ENCODE peak calls at places on chromosomes 4 and X, in seven cellular contexts. One of them, this sample, is unnamed. For H3K9me3, the result is how much of the 10 kb centered on the place peaks cover.

GRCh38 chrX:13376857-13377441 is 57.1 kb upstream of the ATXN3L start:
- DNase-seq in K562: no peak
- DNase-seq in HCT116: no peak
- DNase-seq in adrenal gland: no peak
- DNase-seq in suprapubic skin: no peak
- DNase-seq in testis: no peak
- DNase-seq in stomach: no peak
- DNase-seq in this sample: no peak

GRCh38 chrX:108332281-108332680 is 105.9 kb downstream of the COL4A6 start:
- DNase-seq in K562: no peak
- DNase-seq in HCT116: no peak
- DNase-seq in adrenal gland: no peak
- DNase-seq in suprapubic skin: no peak
- DNase-seq in testis: no peak
- DNase-seq in stomach: no peak
- DNase-seq in this sample: no peak

GRCh38 chrX:133056341-133056740 is 40.6 kb downstream of the USP26 start:
- DNase-seq in K562: no peak
- DNase-seq in HCT116: no peak
- DNase-seq in adrenal gland: no peak
- DNase-seq in suprapubic skin: no peak
- DNase-seq in testis: no peak
- DNase-seq in stomach: no peak
- DNase-seq in this sample: no peak

GRCh38 chr4:2247128-2248043 is 5.5 kb upstream of the HAUS3 start:
- DNase-seq in K562: no peak
- DNase-seq in HCT116: no peak
- DNase-seq in adrenal gland: no peak
- DNase-seq in suprapubic skin: peak
- DNase-seq in testis: peak
- DNase-seq in stomach: peak
- DNase-seq in this sample: peak

GRCh38 chr4:65046496-65047101 is 623.7 kb downstream of the EPHA5 start:
- DNase-seq in K562: no peak
- DNase-seq in HCT116: no peak
- DNase-seq in adrenal gland: no peak
- DNase-seq in suprapubic skin: no peak
- DNase-seq in testis: no peak
- DNase-seq in stomach: no peak
- DNase-seq in this sample: no peak

GRCh38 chrX:17464196-17464595 is 89.2 kb downstream of the NHS start:
- DNase-seq in K562: no peak
- DNase-seq in HCT116: no peak
- DNase-seq in adrenal gland: no peak
- DNase-seq in suprapubic skin: no peak
- DNase-seq in testis: no peak
- DNase-seq in stomach: no peak
- DNase-seq in this sample: no peak

GRCh38 chr4:108954880-108955279 is 192.0 kb upstream of the ETNPPL start:
- DNase-seq in K562: peak
- DNase-seq in HCT116: no peak
- DNase-seq in adrenal gland: no peak
- DNase-seq in suprapubic skin: no peak
- DNase-seq in testis: no peak
- DNase-seq in stomach: no peak
- DNase-seq in this sample: no peak

GRCh38 chrX:71992711-71993110 is 82.1 kb downstream of the NHSL2 start:
- DNase-seq in K562: no peak
- DNase-seq in HCT116: no peak
- DNase-seq in adrenal gland: no peak
- DNase-seq in suprapubic skin: no peak
- DNase-seq in testis: no peak
- DNase-seq in stomach: no peak
- DNase-seq in this sample: no peak

GRCh38 chr4:78369691-78370090 is 181.9 kb upstream of the ANXA3 start:
- DNase-seq in K562: no peak
- DNase-seq in HCT116: no peak
- DNase-seq in adrenal gland: no peak
- DNase-seq in suprapubic skin: no peak
- DNase-seq in testis: no peak
- DNase-seq in stomach: no peak
- DNase-seq in this sample: no peak

GRCh38 chr4:3193531-3194203 is 55.3 kb upstream of the MSANTD1 start:
- DNase-seq in K562: no peak
- DNase-seq in HCT116: peak
- DNase-seq in adrenal gland: peak
- DNase-seq in suprapubic skin: no peak
- DNase-seq in testis: no peak
- DNase-seq in stomach: no peak
- DNase-seq in this sample: no peak

GRCh38 chr4:137393043-137393442 is 139.3 kb downstream of the PCDH18 start:
- DNase-seq in K562: no peak
- DNase-seq in HCT116: no peak
- DNase-seq in adrenal gland: peak
- DNase-seq in suprapubic skin: no peak
- DNase-seq in testis: peak
- DNase-seq in stomach: no peak
- DNase-seq in this sample: no peak

GRCh38 chr4:137390707-137391106 is 141.6 kb downstream of the PCDH18 start:
- DNase-seq in K562: no peak
- DNase-seq in HCT116: no peak
- DNase-seq in adrenal gland: no peak
- DNase-seq in suprapubic skin: no peak
- DNase-seq in testis: no peak
- DNase-seq in stomach: no peak
- DNase-seq in this sample: no peak

GRCh38 chr4:137390141-137390540 is 142.2 kb downstream of the PCDH18 start:
- DNase-seq in K562: no peak
- DNase-seq in HCT116: no peak
- DNase-seq in adrenal gland: no peak
- DNase-seq in suprapubic skin: no peak
- DNase-seq in testis: no peak
- DNase-seq in stomach: no peak
- DNase-seq in this sample: no peak

GRCh38 chr4:137394000-137394399 is 138.3 kb downstream of the PCDH18 start:
- DNase-seq in K562: no peak
- DNase-seq in HCT116: no peak
- DNase-seq in adrenal gland: no peak
- DNase-seq in suprapubic skin: no peak
- DNase-seq in testis: no peak
- DNase-seq in stomach: no peak
- DNase-seq in this sample: no peak
- H3K4me3 ChIP-seq in K562: no peak
- H3K4me3 ChIP-seq in HCT116: no peak
- H3K4me3 ChIP-seq in adrenal gland: no peak
- H3K4me3 ChIP-seq in suprapubic skin: no peak
- H3K4me3 ChIP-seq in testis: no peak
- H3K4me3 ChIP-seq in stomach: no peak
- H3K4me3 ChIP-seq in this sample: no peak

GRCh38 chr4:12173496-12173895 is 744.8 kb upstream of the HS3ST1 start:
- DNase-seq in K562: no peak
- DNase-seq in HCT116: no peak
- DNase-seq in adrenal gland: no peak
- DNase-seq in suprapubic skin: no peak
- DNase-seq in testis: no peak
- DNase-seq in stomach: no peak
- DNase-seq in this sample: no peak
- H3K9me3 ChIP-seq in K562: under half
- H3K9me3 ChIP-seq in HCT116: under half
- H3K9me3 ChIP-seq in adrenal gland: under half
- H3K9me3 ChIP-seq in suprapubic skin: under half
- H3K9me3 ChIP-seq in testis: under half
- H3K9me3 ChIP-seq in stomach: under half
- H3K9me3 ChIP-seq in this sample: under half

GRCh38 chr4:140150886-140151699 is 2.9 kb downstream of the MAML3 start:
- DNase-seq in K562: peak
- DNase-seq in HCT116: peak
- DNase-seq in adrenal gland: peak
- DNase-seq in suprapubic skin: peak
- DNase-seq in testis: peak
- DNase-seq in stomach: peak
- DNase-seq in this sample: peak
- TF ChIP-seq POLR2A in K562: no peak
- TF ChIP-seq POLR2A in HCT116: no peak
- TF ChIP-seq POLR2A in adrenal gland: peak
- TF ChIP-seq POLR2A in suprapubic skin: no peak
- TF ChIP-seq POLR2A in testis: no peak
- TF ChIP-seq POLR2A in stomach: no peak
- TF ChIP-seq POLR2A in this sample: peak

GRCh38 chr4:94160774-94161173 is 46.9 kb upstream of the SMARCAD1 start:
- DNase-seq in K562: no peak
- DNase-seq in HCT116: no peak
- DNase-seq in adrenal gland: no peak
- DNase-seq in suprapubic skin: no peak
- DNase-seq in testis: no peak
- DNase-seq in stomach: no peak
- DNase-seq in this sample: no peak

GRCh38 chr4:94159790-94160189 is 47.9 kb upstream of the SMARCAD1 start:
- DNase-seq in K562: no peak
- DNase-seq in HCT116: no peak
- DNase-seq in adrenal gland: no peak
- DNase-seq in suprapubic skin: no peak
- DNase-seq in testis: no peak
- DNase-seq in stomach: no peak
- DNase-seq in this sample: no peak

GRCh38 chr4:94156816-94157215 is 50.8 kb upstream of the SMARCAD1 start:
- DNase-seq in K562: no peak
- DNase-seq in HCT116: no peak
- DNase-seq in adrenal gland: no peak
- DNase-seq in suprapubic skin: no peak
- DNase-seq in testis: no peak
- DNase-seq in stomach: no peak
- DNase-seq in this sample: no peak

DNA sequence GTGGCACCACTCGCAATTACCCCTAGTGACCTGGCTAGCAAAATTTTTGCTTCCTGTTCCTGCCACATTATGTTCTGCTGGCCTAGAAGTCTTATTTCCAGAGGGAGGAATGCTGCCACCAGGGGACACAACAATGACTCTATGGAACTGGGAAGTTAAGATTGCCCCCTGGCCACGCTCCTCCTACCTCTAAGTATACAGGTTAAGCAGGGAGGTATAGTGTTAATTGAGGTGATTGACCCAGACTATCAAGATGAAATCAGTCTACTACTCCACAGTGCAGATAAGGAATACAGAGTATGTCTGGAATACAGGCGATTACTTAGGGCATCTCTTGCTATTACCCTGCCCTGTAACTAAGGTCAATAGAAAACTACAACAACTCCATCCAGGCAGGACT is 48.8 kb upstream of the SMARCAD1 start:
- DNase-seq in K562: no peak
- DNase-seq in HCT116: no peak
- DNase-seq in adrenal gland: no peak
- DNase-seq in suprapubic skin: no peak
- DNase-seq in testis: no peak
- DNase-seq in stomach: no peak
- DNase-seq in this sample: no peak
- H3K4me3 ChIP-seq in K562: no peak
- H3K4me3 ChIP-seq in HCT116: no peak
- H3K4me3 ChIP-seq in adrenal gland: no peak
- H3K4me3 ChIP-seq in suprapubic skin: no peak
- H3K4me3 ChIP-seq in testis: no peak
- H3K4me3 ChIP-seq in stomach: no peak
- H3K4me3 ChIP-seq in this sample: no peak